ENCODE peak calls at places on chromosomes 5 and 9, in ten cellular contexts. D is mesenchymal stem cell; M is EL; G is heart right ventricle; E is cardiac fibroblast; Q is left ventricle myocardium superior; B is H54; L is activated CD8-positive, alpha-beta memory T cell treated with anti-CD3 and anti-CD28 coated beads, Interleukin-2, amount 10 ng/mL, durations not matched to agents 7 days and 5 days; U is WTC11; K is HTR-8/SVneo. A is an unnamed sample.

GRCh38 chr9:21331676-21332402 is 3.4 kb downstream of the KLHL9 start:
- DNase-seq in D (no peak), M (peak; percentile 48), G (no peak), E (no peak), Q (no peak), B (no peak), L (no peak), U (no peak), K (no peak), A (no peak)

GRCh38 chr9:2181794-2182193 is 166.6 kb downstream of the SMARCA2 start:
- DNase-seq in D (peak; percentile 20), M (peak; percentile 23), G (no peak), E (peak; percentile 32), Q (peak; percentile 43), B (peak; percentile 16), L (no peak), U (peak; percentile 74), K (peak; percentile 13), A (no peak)

GRCh38 chr9:137234055-137234697 is 3.5 kb downstream of the SLC34A3 start:
- DNase-seq in D (no peak), M (no peak), G (no peak), E (no peak), Q (no peak), B (no peak), L (no peak), U (no peak), K (no peak), A (no peak)

GRCh38 chr5:149376711-149377447 is 2.2 kb downstream of the IL17B start:
- DNase-seq in D (no peak), M (no peak), G (no peak), E (no peak), Q (no peak), B (no peak), L (no peak), U (no peak), K (no peak), A (no peak)

GRCh38 chr5:2200261-2200965 is 317.7 kb upstream of the IRX4 start:
- DNase-seq in D (no peak), M (no peak), G (no peak), E (no peak), Q (no peak), B (no peak), L (peak; percentile 9), U (no peak), K (no peak), A (no peak)

GRCh38 chr5:96687812-96688453 is 25.8 kb downstream of the CAST start:
- DNase-seq in D (peak; percentile 74), M (peak; percentile 53), G (no peak), E (peak; percentile 79), Q (no peak), B (no peak), L (no peak), U (no peak), K (peak; percentile 63), A (peak; percentile 28)

GRCh38 chr9:127751269-127752054 is 16.4 kb upstream of the TOR2A start:
- DNase-seq in D (peak; percentile 43), M (no peak), G (no peak), E (peak; percentile 27), Q (peak; percentile 59), B (peak; percentile 67), L (no peak), U (peak; percentile 73), K (no peak), A (no peak)

GRCh38 chr5:137669796-137670195 is 66.1 kb downstream of the KLHL3 start:
- DNase-seq in D (no peak), M (no peak), G (no peak), E (no peak), Q (no peak), B (no peak), L (no peak), U (no peak), K (no peak), A (no peak)

GRCh38 chr9:129026442-129027223 is 1.5 kb downstream of the SH3GLB2 start:
- DNase-seq in D (peak; percentile 59), M (peak; percentile 25), G (no peak), E (no peak), Q (no peak), B (no peak), L (no peak), U (peak; percentile 61), K (no peak), A (no peak)

GRCh38 chr9:6417186-6417585 is 4.2 kb downstream of the UHRF2 start:
- DNase-seq in D (peak; percentile 47), M (peak; percentile 29), G (no peak), E (peak; percentile 46), Q (no peak), B (no peak), L (no peak), U (no peak), K (no peak), A (no peak)

GRCh38 chr9:122030357-122030756 is 62.8 kb downstream of the TTLL11 start:
- DNase-seq in D (no peak), M (no peak), G (no peak), E (no peak), Q (no peak), B (no peak), L (no peak), U (no peak), K (no peak), A (no peak)

GRCh38 chr9:100437860-100438805 is 11.2 kb downstream of the MSANTD3 start:
- DNase-seq in D (peak; percentile 82), M (peak; percentile 76), G (peak; percentile 22), E (peak; percentile 86), Q (peak; percentile 43), B (peak; percentile 58), L (peak; percentile 71), U (peak; percentile 82), K (peak; percentile 38), A (peak; percentile 55)

GRCh38 chr9:127862075-127863011 is 7.9 kb upstream of the ENG start:
- DNase-seq in D (peak; percentile 54), M (no peak), G (peak; percentile 89), E (no peak), Q (peak; percentile 90), B (no peak), L (peak; percentile 86), U (no peak), K (no peak), A (peak; percentile 52)

GRCh38 chr5:170250810-170251317 is 18.1 kb downstream of the C5orf58 start:
- DNase-seq in D (no peak), M (no peak), G (no peak), E (no peak), Q (no peak), B (no peak), L (no peak), U (no peak), K (no peak), A (no peak)

GRCh38 chr9:127976498-127976897 is 4.3 kb downstream of the EEIG1 start:
- DNase-seq in D (no peak), M (no peak), G (no peak), E (no peak), Q (no peak), B (no peak), L (no peak), U (no peak), K (no peak), A (no peak)

A was measured in naive thymus-derived CD8-positive, alpha-beta T cell.